ENCODE peak calls at places on chromosome 10, in ten cellular contexts. H, E, K, L, Q, F, N, R, T and M are unnamed samples.
A peak's percentile ranks its signal among the peaks of the same experiment; 100 is the strongest.

GRCh38 chr10:12201543-12201942 is 5.6 kb downstream of the CDC123 start:
- DNase-seq in E (no peak), Q (no peak), H (no peak), L (no peak), T (no peak), R (no peak), N (no peak), K (no peak), F (no peak), M (no peak)

GRCh38 chr10:60708666-60709065 is 69.6 kb upstream of the CDK1 start:
- DNase-seq in H (no peak), Q (no peak), F (no peak), L (no peak), E (no peak), R (no peak), K (no peak), T (no peak), N (no peak), M (no peak)

GRCh38 chr10:35336084-35336831 is at the start of gene CCNY:
- DNase-seq in N (peak; percentile 74), H (peak; percentile 88), K (no peak), T (no peak), E (peak; percentile 61), F (no peak), Q (peak; percentile 66), R (peak; percentile 56), L (peak; percentile 85), M (no peak)

GRCh38 chr10:71516890-71517289 is 120.2 kb downstream of the CDH23 start:
- DNase-seq in L (no peak), R (no peak), H (no peak), E (no peak), K (no peak), Q (no peak), N (no peak), F (no peak), T (no peak), M (no peak)

GRCh38 chr10:17872191-17873091 is 63.3 kb downstream of the MRC1 start:
- DNase-seq in R (peak; percentile 21), N (no peak), K (peak; percentile 21), T (no peak), F (no peak), H (peak; percentile 9), L (peak; percentile 16), Q (peak; percentile 4), E (peak; percentile 31), M (peak; percentile 6)

GRCh38 chr10:116774728-116775151 is 32.4 kb upstream of the HSPA12A start:
- DNase-seq in L (peak; percentile 61), Q (peak; percentile 70), H (no peak), E (no peak), T (peak; percentile 90), R (no peak), K (no peak), N (peak; percentile 24), F (no peak), M (no peak)

GRCh38 chr10:91925022-91925320 is 1.4 kb downstream of the BTAF1 start:
- DNase-seq in L (no peak), E (no peak), F (no peak), K (no peak), R (no peak), H (no peak), T (no peak), Q (peak; percentile 24), N (no peak), M (no peak)

GRCh38 chr10:69936091-69936490 is 116.6 kb upstream of the MACROH2A2 start:
- DNase-seq in E (no peak), R (no peak), N (peak; percentile 30), Q (no peak), L (no peak), K (no peak), F (no peak), H (no peak), T (no peak), M (no peak)

GRCh38 chr10:17841055-17841454 is 31.9 kb downstream of the MRC1 start:
- DNase-seq in E (no peak), H (no peak), N (no peak), L (no peak), Q (peak; percentile 44), T (no peak), K (no peak), R (no peak), F (no peak), M (no peak)

GRCh38 chr10:107037192-107038122 is 127.0 kb downstream of the SORCS1 start:
- DNase-seq in H (no peak), N (no peak), K (no peak), F (no peak), Q (no peak), E (no peak), T (no peak), L (no peak), R (no peak), M (no peak)

GRCh38 chr10:71667374-71667750 is 52.2 kb downstream of the C10orf105 start:
- DNase-seq in H (no peak), E (no peak), R (no peak), L (no peak), N (no peak), T (no peak), K (no peak), Q (no peak), F (no peak), M (no peak)

GRCh38 chr10:60236869-60237524 is 152.7 kb downstream of the ANK3 start:
- DNase-seq in L (peak; percentile 60), E (no peak), H (no peak), T (no peak), F (peak; percentile 60), Q (no peak), R (no peak), K (no peak), N (peak; percentile 34), M (no peak)

GRCh38 chr10:4372601-4373000 is 453.4 kb upstream of the AKR1E2 start:
- DNase-seq in F (peak; percentile 96), E (peak; percentile 100), H (peak; percentile 31), N (no peak), T (no peak), R (peak; percentile 99), K (peak; percentile 100), Q (no peak), L (no peak), M (peak; percentile 99)

GRCh38 chr10:7354330-7355047 is 56.3 kb downstream of the SFMBT2 start:
- DNase-seq in T (no peak), E (peak; percentile 84), H (peak; percentile 22), F (no peak), L (no peak), N (no peak), Q (peak; percentile 89), R (peak; percentile 80), K (no peak), M (no peak)

GRCh38 chr10:109892885-109893284 is 30.4 kb downstream of the XPNPEP1 start:
- DNase-seq in H (peak; percentile 57), T (no peak), K (peak; percentile 48), L (no peak), Q (no peak), F (no peak), N (no peak), R (no peak), E (no peak), M (no peak)

DNA sequence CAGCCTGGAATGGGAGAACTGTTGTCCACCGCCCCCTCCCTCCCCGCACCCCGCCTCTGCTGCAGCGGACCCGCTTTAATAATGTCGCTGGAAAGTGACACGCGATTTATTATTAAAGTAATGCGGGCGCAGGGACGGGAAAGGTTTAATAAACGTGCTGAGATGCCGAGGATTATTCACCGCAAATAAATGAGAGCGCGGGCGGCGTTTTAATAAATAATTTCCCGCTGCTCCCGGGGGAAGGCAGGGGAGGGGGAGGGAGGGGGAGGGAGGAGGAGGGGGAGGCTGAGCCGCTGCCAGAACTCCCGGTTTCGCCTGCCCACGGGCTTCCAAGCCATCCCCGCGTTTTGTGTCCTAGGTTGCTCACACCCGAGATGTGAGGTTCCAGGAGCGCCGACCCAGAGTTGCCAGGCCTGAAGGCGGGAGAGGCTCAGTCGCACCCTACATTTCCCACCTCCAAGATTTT is 5.1 kb downstream of the KAZALD1 start:
- DNase-seq in N (no peak), T (no peak), L (no peak), Q (peak; percentile 47), F (no peak), H (peak; percentile 45), K (no peak), E (no peak), R (no peak), M (no peak)
- TF ChIP-seq CTCF in N (no peak), T (no peak), L (no peak), Q (peak; percentile 3), F (no peak), H (no peak), K (no peak), E (no peak), R (no peak), M (no peak)

GRCh38 chr10:26372513-26373354 is 65.4 kb upstream of the APBB1IP start:
- DNase-seq in K (no peak), N (no peak), H (no peak), T (no peak), R (no peak), L (no peak), F (no peak), E (no peak), Q (no peak), M (no peak)
- TF ChIP-seq CTCF in K (no peak), N (no peak), H (no peak), T (no peak), R (no peak), L (no peak), F (no peak), E (no peak), Q (no peak), M (no peak)

GRCh38 chr10:29470843-29471482 is 163.8 kb downstream of the SVIL start:
- DNase-seq in F (no peak), K (no peak), T (no peak), L (no peak), Q (no peak), R (no peak), E (no peak), H (peak; percentile 34), N (no peak), M (no peak)

GRCh38 chr10:29469481-29470354 is 165.1 kb downstream of the SVIL start:
- DNase-seq in F (no peak), N (no peak), T (no peak), K (no peak), H (no peak), Q (no peak), L (no peak), E (no peak), R (no peak), M (no peak)

GRCh38 chr10:29471483-29471859 is 163.3 kb downstream of the SVIL start:
- DNase-seq in F (peak; percentile 15), N (no peak), Q (peak; percentile 57), K (peak; percentile 45), R (peak; percentile 90), H (peak; percentile 52), T (peak; percentile 74), L (no peak), E (peak; percentile 80), M (peak; percentile 68)

GRCh38 chr10:29472268-29473086 is 162.3 kb downstream of the SVIL start:
- DNase-seq in F (no peak), E (no peak), H (no peak), R (no peak), T (no peak), L (no peak), Q (no peak), N (no peak), K (no peak), M (no peak)

GRCh38 chr10:29470355-29470705 is 164.4 kb downstream of the SVIL start:
- DNase-seq in L (no peak), T (no peak), H (peak; percentile 44), R (no peak), F (no peak), K (no peak), N (no peak), E (no peak), Q (no peak), M (no peak)
- TF ChIP-seq CTCF in L (peak; percentile 12), T (no peak), H (peak; percentile 35), R (peak; percentile 19), F (peak; percentile 24), K (peak; percentile 49), N (peak; percentile 39), E (peak; percentile 12), Q (no peak), M (peak; percentile 50)

GRCh38 chr10:124369986-124370385 is 48.7 kb downstream of the OAT start:
- DNase-seq in L (no peak), T (no peak), R (no peak), N (no peak), H (no peak), K (no peak), F (no peak), Q (no peak), E (no peak), M (no peak)
- TF ChIP-seq CTCF in L (no peak), T (no peak), R (no peak), N (no peak), H (no peak), K (no peak), F (no peak), Q (no peak), E (no peak), M (no peak)